ENCODE peak calls at places on chromosome 17, in five cellular contexts. A is pancreas; O is brain microvascular endothelial cell; Y is activated CD8-positive, alpha-beta T cell treated with anti-CD3 and anti-CD28 coated beads for 36 hours; P is AG09309. Q is an unnamed sample.

GRCh38 chr17:36602030-36602737 is 801 bp downstream of the MRM1 start:
- DNase-seq in Y (peak), O (no peak), A (peak), P (no peak), Q (no peak)

GRCh38 chr17:61809816-61810392 is 53.4 kb downstream of the BRIP1 start:
- DNase-seq in A (no peak), O (peak), Y (no peak), P (no peak), Q (peak)

GRCh38 chr17:752620-753219 is 656 bp upstream of the GEMIN4 start:
- DNase-seq in P (no peak), O (peak), A (peak), Y (peak), Q (no peak)

GRCh38 chr17:82231312-82231561 is 2.4 kb downstream of the SLC16A3 start:
- DNase-seq in Y (no peak), O (no peak), P (no peak), A (no peak), Q (no peak)

GRCh38 chr17:46732133-46732532 is 86.4 kb downstream of the WNT3 start:
- DNase-seq in Y (no peak), A (no peak), P (no peak), O (no peak), Q (no peak)

GRCh38 chr17:78390241-78391050 is 12.0 kb downstream of the PGS1 start:
- DNase-seq in O (peak), Y (peak), P (peak), A (no peak), Q (peak)

GRCh38 chr17:81429353-81429774 is 34.1 kb downstream of the BAHCC1 start:
- DNase-seq in P (no peak), Y (no peak), A (peak), O (peak), Q (peak)

GRCh38 chr17:62931101-62931500 is 34.9 kb upstream of the TANC2 start:
- DNase-seq in P (no peak), O (peak), A (no peak), Y (no peak), Q (no peak)

GRCh38 chr17:56604691-56605090 is 11.2 kb downstream of the NOG start:
- DNase-seq in Y (no peak), O (no peak), P (no peak), A (no peak), Q (no peak)

GRCh38 chr17:43994272-43995149 is 9.9 kb upstream of the NAGS start:
- DNase-seq in Y (peak), O (peak), A (peak), P (no peak), Q (peak)

GRCh38 chr17:73358668-73359067 is 46.9 kb upstream of the CDC42EP4 start:
- DNase-seq in P (no peak), A (peak), O (no peak), Y (no peak), Q (no peak)

GRCh38 chr17:73359255-73359816 is 47.5 kb upstream of the CDC42EP4 start:
- DNase-seq in A (no peak), Y (no peak), P (no peak), O (no peak), Q (no peak)

GRCh38 chr17:73360961-73361761 is 49.4 kb upstream of the CDC42EP4 start:
- DNase-seq in A (no peak), O (no peak), Y (no peak), P (no peak), Q (no peak)

GRCh38 chr17:73357981-73358380 is 46.2 kb upstream of the CDC42EP4 start:
- DNase-seq in Y (no peak), A (no peak), P (no peak), O (no peak), Q (no peak)

GRCh38 chr17:73359987-73360410 is 48.2 kb upstream of the CDC42EP4 start:
- DNase-seq in Y (no peak), O (no peak), A (peak), P (no peak), Q (no peak)
- TF ChIP-seq CTCF in Y (no peak), O (no peak), A (no peak), P (no peak), Q (no peak)

GRCh38 chr17:30720013-30720471 is 104.5 kb downstream of the CRLF3 start:
- DNase-seq in P (no peak), Y (no peak), O (no peak), A (peak), Q (no peak)

GRCh38 chr17:30717290-30718098 is 107.0 kb downstream of the CRLF3 start:
- DNase-seq in P (no peak), A (no peak), Y (no peak), O (no peak), Q (no peak)

GRCh38 chr17:30716461-30717289 is 107.8 kb downstream of the CRLF3 start:
- DNase-seq in A (no peak), P (no peak), O (no peak), Y (peak), Q (no peak)
- TF ChIP-seq CTCF in A (no peak), P (peak), O (peak), Y (no peak), Q (no peak)

DNA sequence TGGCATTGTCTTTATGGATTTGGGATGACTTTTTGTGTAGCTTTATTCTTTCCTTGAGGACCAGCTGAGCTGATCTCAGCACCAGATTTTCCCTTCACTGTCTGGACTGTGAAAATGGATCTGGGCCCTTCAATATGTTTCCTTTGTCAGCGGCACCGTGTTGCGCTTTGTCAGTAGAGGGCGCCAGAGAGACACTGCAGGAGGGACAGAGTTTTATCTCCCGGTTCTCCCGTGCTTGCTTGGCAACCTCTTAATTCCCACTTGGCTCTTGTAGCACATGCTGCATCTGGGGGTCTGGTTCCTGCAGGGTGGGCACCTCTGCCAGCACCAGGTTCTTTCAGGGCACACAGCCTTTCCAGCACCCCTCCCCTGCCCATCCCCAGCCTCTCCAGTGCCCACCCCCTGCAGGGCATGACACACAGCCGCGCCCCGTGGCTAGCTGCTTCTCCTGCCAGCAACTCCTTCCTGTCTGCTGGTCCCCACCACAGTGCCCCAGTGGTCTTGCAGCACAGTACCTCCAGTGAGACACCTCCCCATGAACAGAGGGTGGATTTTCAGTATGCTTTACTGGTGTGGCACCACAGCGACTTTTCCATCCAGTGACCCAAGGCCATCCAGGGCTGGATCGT is 19.6 kb downstream of the OR1D5 start:
- DNase-seq in O (no peak), Y (peak), A (no peak), P (no peak), Q (no peak)
- TF ChIP-seq CTCF in O (peak), Y (peak), A (no peak), P (no peak), Q (no peak)

GRCh38 chr17:60586288-60586974 is 13.6 kb upstream of the PPM1D start:
- DNase-seq in A (no peak), P (no peak), Y (no peak), O (no peak), Q (no peak)
- TF ChIP-seq CTCF in A (no peak), P (peak), Y (no peak), O (peak), Q (peak)

DNA sequence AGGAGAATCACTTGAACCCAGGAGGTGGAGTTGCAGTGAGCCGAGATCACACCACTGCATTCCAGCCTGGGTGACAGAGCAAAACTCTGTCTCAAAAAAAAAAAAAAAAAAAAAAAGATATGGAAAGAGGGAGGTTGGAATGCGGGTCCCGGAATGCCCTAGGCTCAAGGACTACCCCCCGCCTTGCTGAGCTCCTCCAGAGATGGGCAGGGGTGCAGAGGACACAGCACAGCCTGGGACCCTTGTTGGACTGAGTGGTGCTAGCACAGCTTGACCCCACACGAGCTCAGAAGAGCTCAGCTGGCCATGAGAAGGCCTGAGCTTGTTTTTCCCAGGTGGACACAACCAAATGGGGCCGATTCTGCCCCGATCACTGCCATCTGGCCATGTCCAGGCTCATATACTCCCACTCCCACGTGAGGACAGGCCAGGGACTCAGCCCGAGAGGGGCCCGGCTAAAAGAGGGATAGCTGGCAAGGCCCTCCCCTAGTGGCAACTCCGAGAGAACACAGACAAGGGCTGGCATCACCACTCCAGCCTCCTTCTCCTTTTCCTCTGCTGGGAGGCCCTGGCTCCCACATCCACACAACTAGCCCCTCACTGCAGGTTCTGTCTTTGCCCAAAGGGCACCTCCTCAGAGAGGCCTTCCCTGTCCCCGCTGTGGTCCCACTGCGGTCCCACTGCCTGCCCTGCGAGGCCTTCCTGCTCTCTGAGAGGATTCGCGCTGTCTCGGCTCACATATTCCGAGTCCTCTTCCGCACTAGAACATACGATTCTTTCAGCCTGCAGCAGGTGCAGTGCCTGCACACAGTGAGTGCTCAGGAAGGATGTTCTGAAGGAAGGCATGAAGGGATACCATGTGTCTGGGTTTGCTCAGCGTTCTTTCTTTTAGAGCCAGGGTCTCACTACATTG is 11.0 kb downstream of the SGCA start:
- DNase-seq in A (no peak), O (peak), Y (no peak), P (no peak), Q (no peak)
- TF ChIP-seq CTCF in A (no peak), O (peak), Y (no peak), P (peak), Q (no peak)

GRCh38 chr17:64698725-64699124 is 36.6 kb upstream of the SMURF2 start:
- DNase-seq in P (no peak), Y (no peak), O (no peak), A (no peak), Q (no peak)
- TF ChIP-seq CTCF in P (no peak), Y (no peak), O (no peak), A (no peak), Q (no peak)

DNA sequence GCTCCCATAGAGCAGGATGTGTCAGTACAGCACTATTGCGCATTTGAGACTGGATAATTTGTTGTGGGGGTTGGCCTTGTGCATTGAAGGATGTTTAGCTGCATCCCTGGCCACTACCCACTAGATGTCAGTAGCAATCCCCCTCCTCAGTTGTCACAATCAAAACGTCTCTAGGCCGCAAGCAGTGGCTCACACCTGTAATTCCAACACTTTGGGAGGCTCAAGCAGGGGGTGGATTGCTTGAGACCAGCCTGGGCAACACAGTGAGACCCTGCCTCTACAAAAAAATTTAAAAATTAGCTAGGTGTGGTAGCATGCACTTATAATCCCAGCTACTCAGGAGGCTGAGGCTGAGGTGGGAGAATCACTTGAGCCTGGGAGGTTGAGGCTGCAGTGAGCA is 48.4 kb downstream of the CENPV start:
- DNase-seq in O (peak), P (no peak), Y (peak), A (no peak), Q (no peak)
- TF ChIP-seq CTCF in O (peak), P (peak), Y (peak), A (no peak), Q (peak)

DNA sequence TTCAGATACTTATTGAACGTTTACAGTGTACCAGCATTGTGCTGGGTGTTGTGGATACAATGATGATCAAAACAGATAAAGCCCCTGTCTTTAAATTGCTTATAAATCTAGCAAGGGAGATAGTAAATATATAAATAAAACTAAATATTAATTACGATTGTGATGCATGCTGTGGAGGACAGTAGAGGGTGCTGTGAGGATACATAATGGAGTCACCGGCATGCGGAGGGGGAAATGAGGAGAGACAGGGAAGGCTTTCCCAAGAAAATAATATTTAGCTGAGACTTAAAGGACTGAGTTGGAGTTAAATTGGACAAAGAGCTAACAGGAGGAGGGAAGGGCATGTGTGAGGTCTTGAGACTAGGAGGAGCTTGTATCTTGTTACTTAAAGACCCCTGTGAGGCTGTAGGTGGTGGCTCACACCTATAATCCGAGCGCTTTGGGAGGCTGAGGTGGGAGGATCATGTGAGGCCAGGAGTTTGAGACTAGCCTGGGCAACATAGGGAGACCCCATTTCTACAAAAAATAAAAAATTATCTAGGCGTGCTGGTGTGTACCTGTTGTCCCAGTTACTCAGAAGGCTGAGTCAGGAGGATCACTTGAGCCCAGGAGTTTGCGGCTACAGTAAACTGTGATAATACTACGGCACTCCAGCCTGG is 2.4 kb downstream of the DHRS7B start:
- DNase-seq in Y (no peak), A (no peak), P (no peak), O (peak), Q (no peak)
- TF ChIP-seq CTCF in Y (no peak), A (peak), P (peak), O (peak), Q (peak)

GRCh38 chr17:76585649-76586593 is at the start of gene ST6GALNAC2:
- DNase-seq in A (peak), P (no peak), O (no peak), Y (peak), Q (no peak)
- TF ChIP-seq CTCF in A (peak), P (peak), O (no peak), Y (no peak), Q (peak)

DNA sequence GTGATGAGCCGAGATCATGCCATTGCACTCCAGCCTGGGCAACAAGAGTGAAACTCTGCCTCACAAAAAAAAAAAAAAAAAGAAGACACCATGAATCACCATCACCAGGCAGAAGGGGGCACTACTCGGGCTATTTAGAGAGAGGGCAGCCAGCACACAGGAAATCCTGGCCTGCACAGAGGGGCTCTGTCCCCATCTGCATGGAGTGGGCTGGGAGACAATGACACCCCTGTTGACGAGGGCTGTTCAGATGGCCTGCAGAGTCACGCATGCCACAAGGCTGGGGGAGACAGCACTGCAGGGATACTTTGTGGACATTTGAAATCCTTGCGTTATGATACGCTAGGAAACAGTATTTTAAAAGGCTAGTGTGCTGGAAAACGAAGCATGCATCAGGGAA is 48.3 kb downstream of the CUEDC1 start:
- DNase-seq in A (no peak), P (no peak), O (no peak), Y (peak), Q (no peak)
- TF ChIP-seq CTCF in A (no peak), P (peak), O (peak), Y (no peak), Q (no peak)

Q was measured in AG09319.